ENCODE peak calls at places on chromosomes 1 and 21, in six cellular contexts. U is AG10803; Q is naive thymus-derived CD4-positive, alpha-beta T cell; R is SHP77; H is left ventricle myocardium superior; N is astrocyte of the spinal cord. L is an unnamed sample.

GRCh38 chr21:46213620-46214286 is 14.8 kb downstream of the LSS start:
- DNase-seq in U (no peak), H (no peak), Q (no peak), N (no peak), R (no peak), L (no peak)

GRCh38 chr1:31523012-31523411 is 53.3 kb upstream of the TINAGL1 start:
- DNase-seq in Q (no peak), U (no peak), N (no peak), H (no peak), R (no peak), L (no peak)

GRCh38 chr1:16905112-16905855 is 9.5 kb downstream of the RNU1-2 start:
- DNase-seq in Q (peak), N (peak), H (no peak), R (peak), U (peak), L (no peak)

GRCh38 chr1:48761986-48762385 is 14.7 kb downstream of the BEND5 start:
- DNase-seq in R (no peak), N (peak), H (no peak), U (peak), Q (no peak), L (no peak)

GRCh38 chr1:172401907-172402306 is 18.6 kb upstream of the C1orf105 start:
- DNase-seq in N (no peak), H (no peak), Q (peak), R (no peak), U (no peak), L (no peak)

GRCh38 chr1:118090130-118090529 is 94.9 kb downstream of the SPAG17 start:
- DNase-seq in Q (no peak), R (no peak), H (no peak), U (no peak), N (no peak), L (no peak)

GRCh38 chr21:42986125-42986783 is 11.9 kb downstream of the PKNOX1 start:
- DNase-seq in U (no peak), R (no peak), N (no peak), H (no peak), Q (no peak), L (no peak)

GRCh38 chr1:67469431-67469830 is 39.2 kb upstream of the SERBP1 start:
- DNase-seq in Q (no peak), U (no peak), R (no peak), H (no peak), N (no peak), L (no peak)

GRCh38 chr1:160116277-160117147 is 953 bp downstream of the ATP1A2 start:
- DNase-seq in N (peak), Q (no peak), U (peak), H (peak), R (no peak), L (peak)

GRCh38 chr1:11352058-11352715 is 79.2 kb downstream of the UBIAD1 start:
- DNase-seq in U (no peak), N (no peak), R (no peak), H (no peak), Q (no peak), L (no peak)

GRCh38 chr1:23559985-23560755 is 869 bp upstream of the ID3 start:
- DNase-seq in R (no peak), N (no peak), Q (no peak), H (no peak), U (peak), L (no peak)

GRCh38 chr1:62784509-62785365 is 805 bp downstream of the ATG4C start:
- DNase-seq in H (no peak), U (peak), Q (no peak), N (peak), R (no peak), L (no peak)

GRCh38 chr1:44707112-44707881 is 23.7 kb downstream of the RNU5D-1 start:
- DNase-seq in N (peak), Q (no peak), H (no peak), U (peak), R (no peak), L (no peak)

GRCh38 chr1:243271990-243272389 is 16.1 kb downstream of the SDCCAG8 start:
- DNase-seq in H (no peak), N (no peak), U (no peak), Q (no peak), R (no peak), L (no peak)

GRCh38 chr1:245677446-245678240 is 522.9 kb downstream of the KIF26B start:
- DNase-seq in U (peak), N (no peak), R (no peak), H (no peak), Q (no peak), L (no peak)

GRCh38 chr1:43757343-43758053 is 50.2 kb downstream of the ST3GAL3 start:
- DNase-seq in U (no peak), H (no peak), N (no peak), Q (no peak), R (no peak), L (no peak)

GRCh38 chr1:218347713-218348627 is 2.8 kb downstream of the TGFB2 start:
- DNase-seq in H (no peak), U (no peak), N (peak), R (no peak), Q (no peak), L (no peak)

GRCh38 chr1:182939413-182939812 is 13.6 kb downstream of the SHCBP1L start:
- DNase-seq in N (no peak), Q (no peak), H (no peak), U (no peak), R (no peak), L (no peak)

GRCh38 chr1:207404849-207405525 is 49.1 kb upstream of the CR2 start:
- DNase-seq in U (peak), R (no peak), N (peak), H (no peak), Q (peak), L (no peak)

GRCh38 chr1:243378666-243379065 is 122.8 kb downstream of the SDCCAG8 start:
- DNase-seq in H (no peak), U (no peak), N (no peak), R (no peak), Q (no peak), L (no peak)

GRCh38 chr1:204896023-204896422 is 25.4 kb downstream of the NFASC start:
- DNase-seq in U (no peak), R (no peak), Q (no peak), N (no peak), H (no peak), L (no peak)

GRCh38 chr1:186620951-186621350 is 59.3 kb downstream of the PTGS2 start:
- DNase-seq in N (peak), R (no peak), H (no peak), U (peak), Q (no peak), L (no peak)

GRCh38 chr21:35025206-35026152 is 23.6 kb downstream of the RUNX1 start:
- DNase-seq in R (no peak), H (no peak), N (no peak), U (no peak), Q (no peak), L (no peak)

GRCh38 chr1:210239295-210240155 is 6.9 kb downstream of the SERTAD4 start:
- DNase-seq in U (peak), Q (no peak), R (peak), N (peak), H (no peak), L (no peak)

GRCh38 chr1:90707363-90707710 is 9.8 kb downstream of the BARHL2 start:
- DNase-seq in Q (no peak), N (peak), R (no peak), U (peak), H (peak), L (no peak)

GRCh38 chr21:42525228-42525604 is 11.6 kb downstream of the SLC37A1 start:
- DNase-seq in R (no peak), Q (no peak), U (no peak), H (no peak), N (no peak), L (no peak)

GRCh38 chr21:43803558-43804300 is 14.4 kb downstream of the RRP1 start:
- DNase-seq in N (no peak), Q (no peak), R (no peak), H (no peak), U (no peak), L (no peak)

GRCh38 chr1:24252185-24252584 is 65.1 kb upstream of the IFNLR1 start:
- DNase-seq in Q (no peak), R (no peak), N (no peak), U (no peak), H (no peak), L (no peak)

GRCh38 chr1:27117733-27118439 is 37.0 kb downstream of the SLC9A1 start:
- DNase-seq in Q (no peak), N (peak), R (no peak), U (no peak), H (peak), L (no peak)

GRCh38 chr1:5711079-5711478 is 281.1 kb downstream of the NPHP4 start:
- DNase-seq in N (no peak), R (no peak), U (no peak), Q (no peak), H (no peak), L (no peak)

L was measured in psoas muscle.